ENCODE peak calls at places on chromosomes 16 and 17, in seven cellular contexts. T is HEK293T, N is HCT116, R is HepG2, Q is GM12878, M is K562, V is H1. A is an unnamed sample.

GRCh38 chr17:2055494-2056220 is 754 bp downstream of the HIC1 start:
- DNase-seq in T (no peak), N (no peak), R (no peak), Q (no peak), M (no peak), V (no peak), A (no peak)

GRCh38 chr16:21963887-21964286 is 10.7 kb downstream of the UQCRC2 start:
- DNase-seq in T (no peak), N (no peak), R (no peak), Q (no peak), M (no peak), V (no peak), A (no peak)

GRCh38 chr17:58304735-58305486 is 23.7 kb downstream of the TSPOAP1 start:
- DNase-seq in T (no peak), N (no peak), R (no peak), Q (no peak), M (no peak), V (no peak), A (no peak)

GRCh38 chr17:50785942-50786570 is 18.7 kb upstream of the ANKRD40CL start:
- DNase-seq in T (no peak), N (no peak), R (no peak), Q (no peak), M (no peak), V (no peak), A (no peak)

GRCh38 chr17:8152981-8153549 is 861 bp upstream of the PER1 start:
- DNase-seq in T (no peak), N (no peak), R (no peak), Q (no peak), M (no peak), V (no peak), A (no peak)

GRCh38 chr17:73639322-73639721 is 4.9 kb downstream of the SDK2 start:
- DNase-seq in T (no peak), N (no peak), R (no peak), Q (no peak), M (no peak), V (no peak), A (no peak)

GRCh38 chr16:50154369-50154947 is 1.4 kb downstream of the TENT4B start:
- DNase-seq in T (no peak), N (no peak), R (no peak), Q (no peak), M (peak), V (no peak), A (no peak)

GRCh38 chr16:71647391-71647790 is 21.4 kb downstream of the MARVELD3 start:
- DNase-seq in T (no peak), N (no peak), R (no peak), Q (no peak), M (no peak), V (no peak), A (no peak)

GRCh38 chr17:1582374-1582773 is 19.8 kb upstream of the PITPNA start:
- DNase-seq in T (no peak), N (no peak), R (no peak), Q (no peak), M (no peak), V (no peak), A (no peak)

GRCh38 chr16:69888005-69888560 is 63.1 kb upstream of the CLEC18A start:
- DNase-seq in T (no peak), N (no peak), R (no peak), Q (peak), M (no peak), V (no peak), A (no peak)

GRCh38 chr16:58411736-58412614 is 19.7 kb downstream of the GINS3 start:
- DNase-seq in T (no peak), N (no peak), R (no peak), Q (no peak), M (peak), V (no peak), A (no peak)

GRCh38 chr16:57752581-57753447 is 17.2 kb downstream of the KATNB1 start:
- DNase-seq in T (no peak), N (no peak), R (no peak), Q (no peak), M (no peak), V (no peak), A (no peak)

GRCh38 chr17:59423137-59423703 is 91.8 kb downstream of the YPEL2 start:
- DNase-seq in T (peak), N (peak), R (peak), Q (no peak), M (peak), V (no peak), A (no peak)

GRCh38 chr16:77213542-77214108 is 14.4 kb downstream of the SYCE1L start:
- DNase-seq in T (no peak), N (peak), R (peak), Q (no peak), M (no peak), V (no peak), A (no peak)

GRCh38 chr16:68406458-68407041 is 41.8 kb downstream of the SMPD3 start:
- DNase-seq in T (peak), N (no peak), R (no peak), Q (no peak), M (no peak), V (no peak), A (no peak)

GRCh38 chr16:12546918-12547607 is 256.6 kb downstream of the CPPED1 start:
- DNase-seq in T (no peak), N (no peak), R (no peak), Q (peak), M (no peak), V (no peak), A (no peak)

GRCh38 chr16:12617401-12617819 is 186.3 kb downstream of the CPPED1 start:
- DNase-seq in T (no peak), N (no peak), R (no peak), Q (no peak), M (no peak), V (no peak), A (no peak)

GRCh38 chr16:81755915-81756644 is 23.0 kb upstream of the PLCG2 start:
- DNase-seq in T (no peak), N (no peak), R (no peak), Q (no peak), M (no peak), V (no peak), A (no peak)

GRCh38 chr16:1946495-1947368 is 3.7 kb upstream of the MSRB1 start:
- DNase-seq in T (no peak), N (no peak), R (no peak), Q (no peak), M (no peak), V (no peak), A (peak)

GRCh38 chr17:38568845-38569510 is 36.8 kb downstream of the SRCIN1 start:
- DNase-seq in T (no peak), N (no peak), R (no peak), Q (no peak), M (no peak), V (no peak), A (no peak)

GRCh38 chr17:49388290-49388640 is 26.2 kb upstream of the ZNF652 start:
- DNase-seq in T (no peak), N (no peak), R (no peak), Q (no peak), M (no peak), V (no peak), A (no peak)

GRCh38 chr16:80300876-80301275 is 239.9 kb upstream of the DYNLRB2 start:
- DNase-seq in T (no peak), N (no peak), R (peak), Q (no peak), M (no peak), V (no peak), A (no peak)

GRCh38 chr17:12745481-12745880 is 43.8 kb upstream of the ARHGAP44 start:
- DNase-seq in T (no peak), N (no peak), R (no peak), Q (no peak), M (no peak), V (no peak), A (no peak)
- TF ChIP-seq SP1 in T (no peak), N (no peak), R (no peak), Q (no peak), M (no peak), V (no peak), A (no peak)

DNA sequence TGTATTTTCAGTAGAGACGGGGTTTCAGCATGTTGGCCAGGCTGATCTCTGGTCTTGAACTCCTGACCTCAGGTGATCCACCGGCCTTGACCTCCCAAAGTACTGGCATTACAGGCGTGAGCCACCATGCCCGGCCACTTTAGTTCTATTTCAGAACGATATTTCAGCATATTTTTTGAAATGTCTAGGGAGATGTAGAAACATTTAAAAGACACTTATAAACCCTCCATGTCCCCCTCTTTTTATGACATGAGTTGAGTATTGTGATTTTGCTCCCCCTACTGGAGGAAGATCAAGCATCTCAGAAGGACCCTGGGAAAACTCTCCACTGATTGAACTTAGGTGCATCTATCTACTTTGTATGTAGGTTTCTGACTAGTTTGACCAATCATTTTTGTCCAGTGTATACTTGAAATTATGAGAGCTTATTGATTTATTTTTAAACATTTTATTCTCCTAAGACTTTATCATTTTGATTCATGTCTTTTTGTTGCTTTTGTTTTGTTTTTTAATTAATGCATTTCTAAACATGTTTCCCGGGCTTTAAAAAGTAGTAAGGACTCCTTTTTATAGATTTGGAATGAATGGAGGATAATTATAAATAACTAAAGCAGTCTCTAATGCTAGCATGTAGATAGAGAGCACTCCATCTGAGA is 105.1 kb downstream of the CHD9 start:
- DNase-seq in T (peak), N (peak), R (peak), Q (peak), M (peak), V (no peak), A (no peak)
- TF ChIP-seq SP1 in T (no peak), N (no peak), R (no peak), Q (no peak), M (no peak), V (no peak), A (no peak)

GRCh38 chr17:61631800-61632199 is 40.8 kb upstream of the NACA2 start:
- DNase-seq in T (no peak), N (no peak), R (no peak), Q (no peak), M (no peak), V (no peak), A (no peak)
- TF ChIP-seq SP1 in T (no peak), N (no peak), R (no peak), Q (no peak), M (no peak), V (no peak), A (no peak)

GRCh38 chr16:84635702-84636101 is 12.6 kb upstream of the KLHL36 start:
- DNase-seq in T (no peak), N (no peak), R (no peak), Q (no peak), M (no peak), V (no peak), A (no peak)

GRCh38 chr16:84631153-84631466 is 13.2 kb upstream of the COTL1 start:
- DNase-seq in T (no peak), N (no peak), R (no peak), Q (no peak), M (no peak), V (no peak), A (no peak)

GRCh38 chr16:84630446-84631152 is 12.7 kb upstream of the COTL1 start:
- DNase-seq in T (no peak), N (no peak), R (no peak), Q (no peak), M (no peak), V (no peak), A (no peak)

GRCh38 chr16:84631882-84632281 is 14.0 kb upstream of the COTL1 start:
- DNase-seq in T (no peak), N (no peak), R (no peak), Q (no peak), M (no peak), V (no peak), A (no peak)

DNA sequence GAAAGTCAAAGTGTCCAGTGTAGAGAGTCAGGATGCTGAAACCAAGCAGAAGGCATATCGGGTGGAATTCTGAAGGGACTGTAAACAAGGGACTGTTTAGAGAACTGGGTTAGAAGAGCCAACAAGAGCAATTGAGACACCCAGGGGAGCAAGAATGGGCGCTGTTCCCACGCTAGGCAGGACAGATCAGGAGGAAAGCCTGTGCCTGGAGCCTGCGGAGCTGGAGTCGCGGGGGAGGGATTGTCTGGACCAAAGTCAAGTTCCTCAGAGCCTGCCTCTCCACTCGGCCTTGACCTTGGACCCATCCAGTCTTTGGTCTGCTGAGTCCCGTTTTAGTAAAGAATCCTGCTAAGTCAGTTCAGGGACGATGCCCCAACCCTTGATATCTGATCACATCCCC is 14.7 kb upstream of the KLHL36 start:
- DNase-seq in T (no peak), N (no peak), R (no peak), Q (no peak), M (no peak), V (no peak), A (no peak)
- TF ChIP-seq SP1 in T (no peak), N (no peak), R (no peak), Q (no peak), M (no peak), V (peak), A (no peak)

DNA sequence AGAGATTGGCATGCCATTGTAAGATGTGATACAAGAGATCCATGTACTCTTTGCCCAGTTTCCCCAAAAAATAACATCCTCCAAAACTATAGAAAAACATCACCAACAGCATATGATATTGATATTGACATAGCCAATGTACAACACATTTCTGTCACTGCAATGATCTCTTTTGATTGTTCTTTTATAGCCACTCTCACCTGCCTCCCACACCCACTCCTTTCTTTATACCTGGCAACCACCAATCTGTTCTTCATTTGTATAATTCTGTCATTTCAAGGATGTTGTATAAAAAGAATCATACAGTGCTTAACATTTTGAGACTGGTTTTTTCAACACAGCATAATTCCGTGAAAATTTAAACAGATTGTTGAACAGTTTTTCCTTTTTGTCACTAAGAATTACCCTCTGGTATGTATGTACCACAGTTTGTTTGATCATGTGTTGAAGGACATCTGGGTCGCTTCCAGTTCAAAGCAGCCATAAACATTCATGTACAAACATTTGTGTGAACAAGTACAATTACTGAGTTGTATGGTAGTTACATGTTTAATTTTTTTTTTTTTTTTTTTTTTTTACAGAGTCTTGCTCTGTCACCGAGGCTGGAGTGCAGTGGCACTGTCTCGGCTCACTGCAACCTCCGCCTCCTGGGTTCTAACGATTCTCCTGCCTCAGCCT is 9.9 kb downstream of the KRTAP9-1 start:
- DNase-seq in T (no peak), N (no peak), R (no peak), Q (no peak), M (no peak), V (no peak), A (no peak)
- TF ChIP-seq SP1 in T (no peak), N (no peak), R (no peak), Q (no peak), M (no peak), V (no peak), A (no peak)

GRCh38 chr16:15658556-15658955 is 8.5 kb downstream of the NDE1 start:
- DNase-seq in T (no peak), N (no peak), R (no peak), Q (no peak), M (no peak), V (no peak), A (no peak)
- TF ChIP-seq SP1 in T (no peak), N (no peak), R (no peak), Q (no peak), M (no peak), V (no peak), A (no peak)

GRCh38 chr17:39979865-39980401 is 674 bp upstream of the PSMD3 start:
- DNase-seq in T (no peak), N (no peak), R (peak), Q (no peak), M (peak), V (no peak), A (peak)
- TF ChIP-seq SP1 in T (no peak), N (no peak), R (no peak), Q (no peak), M (no peak), V (no peak), A (no peak)

DNA sequence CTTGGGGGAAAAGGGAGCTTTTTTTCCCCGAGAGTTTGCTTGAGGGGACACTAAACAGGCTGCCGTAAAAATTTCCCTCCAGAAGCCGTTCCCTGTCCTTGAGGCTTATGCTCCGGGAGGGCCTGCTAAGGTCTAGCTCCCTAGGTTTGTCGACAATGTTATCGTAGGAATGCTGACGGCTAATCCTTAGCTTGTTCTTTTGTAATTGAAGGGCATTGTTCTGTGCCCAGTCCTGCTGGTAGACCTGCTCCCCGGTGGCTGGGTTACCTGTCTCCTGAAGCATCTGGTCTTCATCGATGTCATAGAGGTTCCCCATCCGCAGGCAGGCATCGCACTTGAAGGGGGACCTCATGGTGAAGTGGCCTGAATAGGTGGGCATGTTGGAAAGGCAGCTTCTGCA is 418.7 kb downstream of the GRIN2A start:
- DNase-seq in T (no peak), N (no peak), R (no peak), Q (no peak), M (no peak), V (no peak), A (no peak)
- TF ChIP-seq SP1 in T (no peak), N (no peak), R (no peak), Q (no peak), M (no peak), V (no peak), A (no peak)

DNA sequence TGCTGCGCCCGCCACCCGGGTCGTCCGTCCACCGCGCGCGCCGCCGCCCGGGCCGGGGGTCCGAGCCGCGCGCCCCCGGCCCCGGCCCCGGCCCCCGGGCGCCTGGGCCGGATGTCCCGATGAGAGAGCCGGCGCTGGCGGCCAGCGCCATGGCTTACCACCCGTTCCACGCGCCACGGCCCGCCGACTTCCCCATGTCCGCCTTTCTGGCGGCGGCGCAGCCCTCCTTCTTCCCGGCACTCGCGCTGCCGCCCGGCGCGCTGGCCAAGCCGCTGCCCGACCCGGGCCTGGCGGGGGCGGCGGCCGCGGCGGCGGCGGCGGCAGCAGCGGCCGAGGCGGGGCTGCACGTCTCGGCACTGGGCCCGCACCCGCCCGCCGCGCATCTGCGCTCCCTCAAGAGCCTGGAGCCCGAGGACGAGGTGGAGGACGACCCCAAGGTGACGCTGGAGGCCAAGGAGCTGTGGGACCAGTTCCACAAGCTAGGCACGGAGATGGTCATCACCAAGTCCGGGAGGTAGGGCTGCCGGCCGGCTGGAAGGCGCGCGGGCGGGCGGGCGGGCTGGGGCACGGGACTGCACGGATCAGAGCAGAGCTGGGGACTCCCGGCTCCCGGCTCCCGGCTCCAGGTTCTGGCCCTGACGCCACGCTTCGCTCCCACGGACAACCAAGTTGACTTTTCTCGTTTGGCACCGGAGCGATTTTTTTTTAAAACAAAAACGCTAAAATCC is 579 bp downstream of the TBX2 start:
- DNase-seq in T (peak), N (no peak), R (no peak), Q (no peak), M (no peak), V (no peak), A (peak)
- TF ChIP-seq SP1 in T (no peak), N (no peak), R (no peak), Q (no peak), M (no peak), V (no peak), A (no peak)

A was measured in WTC11.